ENCODE peak calls at places on chromosomes 6 and 20, in eight cellular contexts. F is retinal pigment epithelial cell, A is GM20000, Y is lung, C is foreskin fibroblast, X is left lung, D is nephron progenitor cell, B is right lobe of liver. M is an unnamed sample.

GRCh38 chr20:62646851-62647520 is 4.7 kb downstream of the SLCO4A1 start:
- DNase-seq in C (no peak), X (no peak), B (no peak), D (no peak), A (no peak), F (no peak), Y (no peak), M (no peak)

GRCh38 chr6:86192123-86192522 is 549.4 kb upstream of the SYNCRIP start:
- DNase-seq in C (no peak), B (no peak), X (no peak), Y (no peak), A (peak), F (no peak), D (no peak), M (no peak)

GRCh38 chr6:150025201-150025917 is at the start of gene RAET1L:
- DNase-seq in F (no peak), X (no peak), Y (peak), B (peak), D (no peak), C (peak), A (no peak), M (no peak)

GRCh38 chr20:62716198-62716940 is 7.7 kb downstream of the NTSR1 start:
- DNase-seq in X (no peak), C (peak), B (no peak), A (no peak), D (no peak), Y (no peak), F (no peak), M (no peak)

GRCh38 chr6:114342086-114342825 is 567 bp downstream of the HS3ST5 start:
- DNase-seq in X (peak), Y (no peak), D (peak), B (peak), A (peak), F (no peak), C (no peak), M (no peak)

GRCh38 chr6:112139052-112139451 is 51.7 kb downstream of the FAM229B start:
- DNase-seq in B (no peak), Y (no peak), X (no peak), A (no peak), F (no peak), D (no peak), C (no peak), M (no peak)

GRCh38 chr6:42369568-42369967 is 82.2 kb downstream of the TRERF1 start:
- DNase-seq in B (no peak), Y (no peak), C (no peak), F (no peak), A (peak), X (no peak), D (no peak), M (no peak)

GRCh38 chr6:139308936-139309603 is 17.3 kb upstream of the TXLNB start:
- DNase-seq in Y (peak), C (peak), F (no peak), A (no peak), D (no peak), B (peak), X (peak), M (no peak)

GRCh38 chr6:151148111-151148510 is 91.7 kb upstream of the AKAP12 start:
- DNase-seq in C (no peak), F (no peak), B (no peak), X (no peak), Y (no peak), A (no peak), D (no peak), M (no peak)

GRCh38 chr6:87574237-87574636 is 15.6 kb downstream of the RARS2 start:
- DNase-seq in X (no peak), A (no peak), F (no peak), Y (no peak), C (no peak), B (no peak), D (no peak), M (no peak)

GRCh38 chr6:109927052-109927451 is 51.1 kb upstream of the GPR6 start:
- DNase-seq in C (no peak), X (no peak), D (no peak), B (no peak), F (no peak), Y (no peak), A (no peak), M (no peak)

GRCh38 chr20:32672315-32672981 is 1.3 kb downstream of the C20orf203 start:
- DNase-seq in Y (no peak), F (no peak), A (peak), C (no peak), D (no peak), X (no peak), B (no peak), M (no peak)

GRCh38 chr6:3229566-3230274 is 2.3 kb upstream of the TUBB2B start:
- DNase-seq in D (peak), C (no peak), Y (no peak), F (no peak), B (no peak), X (no peak), A (peak), M (no peak)

GRCh38 chr20:10505320-10506226 is 70.5 kb downstream of the SLX4IP start:
- DNase-seq in F (no peak), C (peak), X (no peak), D (no peak), B (peak), Y (peak), A (no peak), M (no peak)

GRCh38 chr6:157539900-157540752 is 159.1 kb downstream of the ZDHHC14 start:
- DNase-seq in X (no peak), Y (no peak), A (no peak), C (no peak), F (no peak), B (peak), D (no peak), M (no peak)

GRCh38 chr6:168035661-168036616 is 38.5 kb downstream of the KIF25 start:
- DNase-seq in D (no peak), Y (no peak), C (no peak), A (no peak), X (no peak), F (no peak), B (no peak), M (no peak)

GRCh38 chr20:56800088-56800487 is 171.0 kb downstream of the TFAP2C start:
- DNase-seq in A (no peak), F (no peak), D (no peak), Y (no peak), X (no peak), B (no peak), C (no peak), M (no peak)

GRCh38 chr6:34067814-34068213 is 78.1 kb downstream of the GRM4 start:
- DNase-seq in X (no peak), A (no peak), Y (no peak), C (no peak), B (no peak), D (no peak), F (no peak), M (no peak)

GRCh38 chr6:158848441-158848840 is 29.3 kb upstream of the EZR start:
- DNase-seq in D (no peak), B (no peak), X (no peak), C (no peak), A (no peak), Y (no peak), F (no peak), M (no peak)

GRCh38 chr6:133854167-133854632 is 34.7 kb upstream of the TCF21 start:
- DNase-seq in Y (no peak), X (no peak), A (no peak), F (no peak), B (no peak), C (no peak), D (peak), M (no peak)

GRCh38 chr6:133856911-133857310 is 32.0 kb upstream of the TCF21 start:
- DNase-seq in Y (no peak), D (no peak), C (no peak), B (no peak), F (no peak), X (no peak), A (no peak), M (no peak)

GRCh38 chr6:133855599-133855972 is 33.3 kb upstream of the TCF21 start:
- DNase-seq in F (no peak), A (no peak), B (no peak), X (no peak), D (no peak), Y (no peak), C (no peak), M (no peak)

GRCh38 chr6:133855994-133856393 is 32.9 kb upstream of the TCF21 start:
- DNase-seq in A (no peak), Y (no peak), B (no peak), D (peak), F (no peak), C (no peak), X (no peak), M (no peak)

GRCh38 chr6:133854633-133855598 is 34.0 kb upstream of the TCF21 start:
- DNase-seq in A (no peak), C (no peak), F (no peak), D (peak), B (no peak), Y (no peak), X (no peak), M (no peak)
- TF ChIP-seq CTCF in A (no peak), C (no peak), F (peak), D (no peak), B (no peak), Y (no peak), X (no peak), M (no peak)

GRCh38 chr6:13848553-13849150 is 34.3 kb upstream of the MCUR1 start:
- DNase-seq in C (no peak), F (no peak), X (no peak), A (no peak), Y (no peak), B (no peak), D (no peak), M (no peak)

GRCh38 chr6:13851803-13852202 is 37.4 kb upstream of the MCUR1 start:
- DNase-seq in D (no peak), F (no peak), B (no peak), A (no peak), C (no peak), X (no peak), Y (no peak), M (peak)

GRCh38 chr6:13847651-13848050 is 33.3 kb upstream of the MCUR1 start:
- DNase-seq in A (no peak), F (no peak), C (no peak), Y (no peak), D (no peak), X (no peak), B (no peak), M (no peak)

DNA sequence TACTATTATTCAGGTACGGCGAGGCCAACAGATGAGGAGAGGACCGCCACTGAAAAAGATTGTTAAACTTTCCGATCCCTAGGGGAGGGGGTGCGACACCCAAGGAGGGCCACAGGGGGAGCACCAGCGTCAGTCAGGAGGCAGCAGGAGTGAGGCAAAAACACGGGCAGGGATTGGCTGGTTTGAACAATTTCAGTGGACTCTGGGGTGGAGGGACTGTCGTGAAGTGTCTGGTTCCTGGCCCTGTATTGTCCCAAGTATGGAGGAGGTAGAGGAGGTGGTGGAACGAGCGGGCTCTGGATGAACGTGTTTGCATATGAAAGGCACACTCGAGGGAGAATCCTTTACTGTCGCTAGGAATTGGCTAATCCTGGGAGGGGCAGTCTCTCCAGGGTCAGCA is 32.5 kb upstream of the MCUR1 start:
- DNase-seq in A (no peak), X (no peak), B (no peak), C (no peak), D (no peak), F (no peak), Y (no peak), M (no peak)
- TF ChIP-seq CTCF in A (no peak), X (no peak), B (no peak), C (no peak), D (no peak), F (peak), Y (no peak), M (no peak)

GRCh38 chr6:4844108-4844507 is 67.9 kb downstream of the CDYL start:
- DNase-seq in F (no peak), D (no peak), A (no peak), B (no peak), X (no peak), C (no peak), Y (no peak), M (no peak)
- TF ChIP-seq CTCF in F (peak), D (no peak), A (peak), B (peak), X (no peak), C (no peak), Y (no peak), M (no peak)

GRCh38 chr6:7106215-7106751 is 1.5 kb upstream of the RREB1 start:
- DNase-seq in Y (no peak), X (no peak), C (peak), F (no peak), B (peak), A (no peak), D (no peak), M (no peak)

GRCh38 chr6:7104752-7105151 is 3.0 kb upstream of the RREB1 start:
- DNase-seq in F (no peak), D (no peak), X (no peak), B (no peak), C (no peak), Y (no peak), A (no peak), M (no peak)

GRCh38 chr6:7108196-7108963 is 619 bp downstream of the RREB1 start:
- DNase-seq in A (peak), F (no peak), C (peak), D (peak), Y (peak), X (peak), B (peak), M (no peak)

GRCh38 chr6:7107578-7108195 is at the start of gene RREB1:
- DNase-seq in B (peak), Y (peak), X (peak), C (peak), A (peak), D (peak), F (no peak), M (peak)

DNA sequence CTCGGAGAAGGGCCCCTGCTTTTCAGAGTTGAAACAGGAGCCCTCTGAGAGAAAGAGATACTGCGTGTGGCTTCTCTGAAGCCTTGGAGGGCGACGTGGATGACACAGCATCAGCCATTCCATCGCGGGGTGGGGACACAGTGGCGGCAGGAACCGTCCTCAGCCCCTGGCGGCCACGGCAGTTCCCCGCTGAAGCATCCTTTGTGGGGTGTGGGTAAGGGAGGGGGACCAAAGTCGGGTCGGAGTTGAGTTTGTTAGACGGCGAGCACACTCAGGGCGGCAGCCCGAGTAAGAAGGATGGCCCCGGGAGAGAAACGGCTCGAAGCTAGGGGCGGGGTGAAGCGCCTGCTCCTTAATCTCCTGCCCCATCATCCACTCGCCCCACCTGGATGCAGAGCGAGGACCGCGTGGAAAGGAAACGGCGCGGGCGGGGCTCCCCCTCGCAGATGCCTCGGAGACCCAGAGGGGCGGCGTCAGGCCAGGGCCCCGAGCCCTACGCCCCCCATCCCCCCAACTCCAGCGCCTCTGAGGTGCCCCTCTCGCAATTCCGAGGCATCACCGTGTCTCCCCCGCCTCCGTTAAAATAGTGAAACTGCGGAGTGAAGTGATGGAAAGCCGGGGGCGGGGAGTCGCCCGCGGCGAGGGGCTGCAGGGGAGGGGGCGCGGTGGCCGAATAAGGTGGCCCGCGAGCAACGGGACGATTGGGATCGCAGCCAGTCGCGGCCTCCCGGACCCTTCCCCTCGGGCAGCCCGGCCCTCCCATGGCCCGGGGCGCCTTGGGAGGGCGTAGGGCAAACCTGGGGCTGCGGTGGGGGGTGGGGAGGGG is 796 bp upstream of the RREB1 start:
- DNase-seq in D (peak), F (no peak), Y (peak), X (peak), C (peak), B (no peak), A (peak), M (no peak)
- TF ChIP-seq CTCF in D (no peak), F (no peak), Y (no peak), X (no peak), C (no peak), B (no peak), A (no peak), M (no peak)

DNA sequence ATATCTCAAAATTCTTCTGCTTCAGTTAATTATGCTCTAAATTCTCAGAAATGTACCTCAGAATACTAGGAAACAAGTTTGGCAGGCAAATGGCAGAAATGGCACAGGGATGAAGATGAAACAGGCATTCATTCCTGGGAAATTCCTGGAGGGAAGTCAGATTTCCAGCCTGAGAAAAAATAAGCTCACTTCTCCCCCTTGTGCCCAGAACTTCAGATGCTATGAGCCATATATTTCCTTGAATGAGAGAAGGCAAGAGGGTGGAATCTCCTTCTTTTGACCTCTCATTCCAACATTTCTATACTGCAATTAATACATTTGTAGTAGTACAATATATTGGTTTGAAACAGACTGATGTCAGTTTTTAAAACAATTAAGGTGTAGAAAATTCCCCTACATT is 22.8 kb downstream of the RGS17 start:
- DNase-seq in X (no peak), F (no peak), A (no peak), B (no peak), C (no peak), Y (no peak), D (no peak), M (no peak)
- TF ChIP-seq CTCF in X (peak), F (peak), A (no peak), B (no peak), C (peak), Y (no peak), D (no peak), M (peak)

DNA sequence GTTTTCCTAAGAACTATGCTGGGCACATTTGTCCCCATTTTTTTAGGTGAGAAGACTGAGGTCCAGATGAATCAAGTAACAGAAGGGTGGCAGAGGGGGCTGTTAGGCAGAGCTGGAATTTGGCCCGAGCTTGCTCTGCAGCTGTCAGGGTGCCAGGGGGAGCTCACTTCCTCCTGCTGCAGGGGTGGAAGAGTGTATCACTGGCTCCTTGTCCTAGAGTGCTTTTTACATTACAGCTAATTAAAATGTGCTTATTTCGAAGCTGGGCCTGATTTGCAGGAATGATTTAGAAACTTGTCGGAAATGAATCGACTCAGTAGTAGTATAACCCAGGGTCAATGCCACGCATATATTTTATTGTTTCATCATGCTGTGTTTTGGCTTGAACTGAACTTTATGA is 11.1 kb downstream of the TOX2 start:
- DNase-seq in X (no peak), B (no peak), D (no peak), Y (no peak), C (peak), F (no peak), A (no peak), M (no peak)
- TF ChIP-seq CTCF in X (no peak), B (no peak), D (no peak), Y (no peak), C (no peak), F (no peak), A (no peak), M (no peak)

M was measured in ascending aorta.